ENCODE peak calls at places on chromosome X, in five cellular contexts. One of them, this sample, is unnamed.

GRCh38 chrX:48960291-48960690 is 2.9 kb upstream of the OTUD5 start:
- DNase-seq in caudate nucleus: no peak
- DNase-seq in epithelial cell of prostate: no peak
- DNase-seq in left ventricle myocardium inferior: no peak
- DNase-seq in fibroblast of lung: no peak
- DNase-seq in this sample: no peak

GRCh38 chrX:96715412-96715940 is 30.8 kb downstream of the DIAPH2 start:
- DNase-seq in caudate nucleus: no peak
- DNase-seq in epithelial cell of prostate: no peak
- DNase-seq in left ventricle myocardium inferior: no peak
- DNase-seq in fibroblast of lung: peak
- DNase-seq in this sample: no peak

GRCh38 chrX:151697537-151697936 is 2.3 kb downstream of the PRRG3 start:
- DNase-seq in caudate nucleus: no peak
- DNase-seq in epithelial cell of prostate: no peak
- DNase-seq in left ventricle myocardium inferior: no peak
- DNase-seq in fibroblast of lung: no peak
- DNase-seq in this sample: no peak

GRCh38 chrX:28697732-28698131 is 110.5 kb downstream of the IL1RAPL1 start:
- DNase-seq in caudate nucleus: no peak
- DNase-seq in epithelial cell of prostate: no peak
- DNase-seq in left ventricle myocardium inferior: no peak
- DNase-seq in fibroblast of lung: no peak
- DNase-seq in this sample: no peak

GRCh38 chrX:43707812-43708548 is 51.9 kb downstream of the MAOA start:
- DNase-seq in caudate nucleus: no peak
- DNase-seq in epithelial cell of prostate: no peak
- DNase-seq in left ventricle myocardium inferior: peak
- DNase-seq in fibroblast of lung: peak
- DNase-seq in this sample: peak

GRCh38 chrX:108313662-108314061 is 124.6 kb downstream of the COL4A6 start:
- DNase-seq in caudate nucleus: no peak
- DNase-seq in epithelial cell of prostate: no peak
- DNase-seq in left ventricle myocardium inferior: no peak
- DNase-seq in fibroblast of lung: no peak
- DNase-seq in this sample: no peak

GRCh38 chrX:118865231-118865630 is 41.6 kb downstream of the ZCCHC12 start:
- DNase-seq in caudate nucleus: no peak
- DNase-seq in epithelial cell of prostate: no peak
- DNase-seq in left ventricle myocardium inferior: no peak
- DNase-seq in fibroblast of lung: no peak
- DNase-seq in this sample: no peak

GRCh38 chrX:84046403-84046984 is 141.5 kb downstream of the RPS6KA6 start:
- DNase-seq in caudate nucleus: no peak
- DNase-seq in epithelial cell of prostate: peak
- DNase-seq in left ventricle myocardium inferior: no peak
- DNase-seq in fibroblast of lung: peak
- DNase-seq in this sample: no peak

GRCh38 chrX:65987856-65988255 is 52.0 kb downstream of the VSIG4 start:
- DNase-seq in caudate nucleus: no peak
- DNase-seq in epithelial cell of prostate: no peak
- DNase-seq in left ventricle myocardium inferior: no peak
- DNase-seq in fibroblast of lung: no peak
- DNase-seq in this sample: no peak

DNA sequence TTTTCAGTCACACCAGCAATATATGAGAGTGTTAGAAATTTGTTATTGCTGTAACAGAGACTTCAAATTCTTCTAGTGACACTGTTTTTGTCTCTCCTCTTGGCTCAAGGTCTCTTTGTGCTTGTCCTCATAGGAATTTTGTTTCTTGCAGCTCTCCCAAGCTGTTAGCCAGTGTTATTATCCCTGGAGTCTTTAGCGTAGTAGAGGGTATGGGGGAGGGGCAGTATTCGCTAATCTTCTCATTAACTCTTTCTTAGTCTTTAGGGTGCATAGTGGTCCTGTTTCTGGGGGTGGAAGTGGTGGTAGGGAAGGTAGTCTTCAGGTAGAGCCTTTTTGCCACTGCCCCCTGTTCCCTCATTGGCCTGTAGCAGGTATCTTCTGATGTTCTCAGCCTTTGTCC is 79.4 kb downstream of the JADE3 start:
- DNase-seq in caudate nucleus: no peak
- DNase-seq in epithelial cell of prostate: no peak
- DNase-seq in left ventricle myocardium inferior: no peak
- DNase-seq in fibroblast of lung: no peak
- DNase-seq in this sample: no peak
- H3K27ac ChIP-seq in caudate nucleus: no peak
- H3K27ac ChIP-seq in epithelial cell of prostate: no peak
- H3K27ac ChIP-seq in left ventricle myocardium inferior: no peak
- H3K27ac ChIP-seq in fibroblast of lung: no peak
- H3K27ac ChIP-seq in this sample: no peak

DNA sequence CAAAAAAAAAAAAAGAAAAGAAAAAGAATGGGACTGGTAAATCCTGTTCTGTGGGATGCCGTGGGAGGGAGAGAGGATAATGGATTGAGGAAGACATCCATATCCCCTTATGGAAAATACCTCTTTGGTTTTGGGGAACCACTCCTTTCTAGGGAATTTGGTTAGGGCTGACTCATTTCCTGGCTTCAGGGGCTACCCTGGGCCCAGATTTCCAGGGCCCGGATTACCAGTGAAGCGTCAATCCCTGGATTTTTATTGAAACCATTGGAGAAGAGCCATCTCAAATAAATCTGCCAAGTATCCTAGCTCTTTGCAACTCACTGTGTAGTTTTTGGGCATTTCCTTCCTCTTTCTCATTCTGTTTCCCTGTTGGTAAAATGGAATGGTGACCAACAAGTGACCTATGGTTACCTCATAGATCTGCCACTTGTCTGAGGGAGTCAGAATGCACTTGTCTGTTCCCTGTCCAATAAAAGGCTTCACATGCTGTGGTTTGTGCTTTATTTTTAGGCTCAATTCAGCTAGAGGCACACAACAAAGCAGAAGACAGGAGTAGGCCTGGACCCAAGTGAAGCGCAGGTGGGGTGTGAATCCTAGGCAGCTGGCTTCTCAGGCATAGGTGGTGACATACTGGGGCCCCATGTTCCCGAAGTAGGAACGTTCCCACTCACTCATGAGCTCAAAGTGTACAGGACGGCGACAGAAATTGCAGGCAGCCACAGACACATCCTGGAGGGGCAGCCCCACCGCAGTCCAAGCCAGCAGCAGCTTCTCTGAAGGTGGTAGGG is 8.6 kb downstream of the APEX2 start:
- DNase-seq in caudate nucleus: no peak
- DNase-seq in epithelial cell of prostate: no peak
- DNase-seq in left ventricle myocardium inferior: peak
- DNase-seq in fibroblast of lung: no peak
- DNase-seq in this sample: peak
- H3K27ac ChIP-seq in caudate nucleus: no peak
- H3K27ac ChIP-seq in epithelial cell of prostate: peak
- H3K27ac ChIP-seq in left ventricle myocardium inferior: peak
- H3K27ac ChIP-seq in fibroblast of lung: no peak
- H3K27ac ChIP-seq in this sample: peak

GRCh38 chrX:10164879-10165278 is 8.1 kb downstream of the CLCN4 start:
- DNase-seq in caudate nucleus: no peak
- DNase-seq in epithelial cell of prostate: no peak
- DNase-seq in left ventricle myocardium inferior: no peak
- DNase-seq in fibroblast of lung: no peak
- DNase-seq in this sample: no peak

GRCh38 chrX:10160221-10160620 is 3.4 kb downstream of the CLCN4 start:
- DNase-seq in caudate nucleus: peak
- DNase-seq in epithelial cell of prostate: no peak
- DNase-seq in left ventricle myocardium inferior: no peak
- DNase-seq in fibroblast of lung: no peak
- DNase-seq in this sample: no peak

GRCh38 chrX:10165580-10166247 is 8.9 kb downstream of the CLCN4 start:
- DNase-seq in caudate nucleus: no peak
- DNase-seq in epithelial cell of prostate: no peak
- DNase-seq in left ventricle myocardium inferior: no peak
- DNase-seq in fibroblast of lung: no peak
- DNase-seq in this sample: no peak

GRCh38 chrX:10166248-10166716 is 9.5 kb downstream of the CLCN4 start:
- DNase-seq in caudate nucleus: no peak
- DNase-seq in epithelial cell of prostate: no peak
- DNase-seq in left ventricle myocardium inferior: no peak
- DNase-seq in fibroblast of lung: no peak
- DNase-seq in this sample: no peak

GRCh38 chrX:10163031-10163430 is 6.3 kb downstream of the CLCN4 start:
- DNase-seq in caudate nucleus: no peak
- DNase-seq in epithelial cell of prostate: no peak
- DNase-seq in left ventricle myocardium inferior: no peak
- DNase-seq in fibroblast of lung: no peak
- DNase-seq in this sample: no peak
- H3K27ac ChIP-seq in caudate nucleus: no peak
- H3K27ac ChIP-seq in epithelial cell of prostate: no peak
- H3K27ac ChIP-seq in left ventricle myocardium inferior: no peak
- H3K27ac ChIP-seq in fibroblast of lung: no peak
- H3K27ac ChIP-seq in this sample: no peak

GRCh38 chrX:15301924-15302323 is 13.5 kb downstream of the ASB11 start:
- DNase-seq in caudate nucleus: no peak
- DNase-seq in epithelial cell of prostate: peak
- DNase-seq in left ventricle myocardium inferior: peak
- DNase-seq in fibroblast of lung: peak
- DNase-seq in this sample: peak
- H3K27ac ChIP-seq in caudate nucleus: no peak
- H3K27ac ChIP-seq in epithelial cell of prostate: no peak
- H3K27ac ChIP-seq in left ventricle myocardium inferior: peak
- H3K27ac ChIP-seq in fibroblast of lung: no peak
- H3K27ac ChIP-seq in this sample: peak

GRCh38 chrX:18422886-18423285 is 2.5 kb upstream of the CDKL5 start:
- DNase-seq in caudate nucleus: no peak
- DNase-seq in epithelial cell of prostate: no peak
- DNase-seq in left ventricle myocardium inferior: no peak
- DNase-seq in fibroblast of lung: peak
- DNase-seq in this sample: no peak

GRCh38 chrX:18424482-18425198 is 768 bp upstream of the CDKL5 start:
- DNase-seq in caudate nucleus: peak
- DNase-seq in epithelial cell of prostate: no peak
- DNase-seq in left ventricle myocardium inferior: no peak
- DNase-seq in fibroblast of lung: peak
- DNase-seq in this sample: peak

GRCh38 chrX:18426004-18426320 is 554 bp downstream of the CDKL5 start:
- DNase-seq in caudate nucleus: no peak
- DNase-seq in epithelial cell of prostate: no peak
- DNase-seq in left ventricle myocardium inferior: no peak
- DNase-seq in fibroblast of lung: no peak
- DNase-seq in this sample: no peak

GRCh38 chrX:18428006-18428405 is 2.6 kb downstream of the CDKL5 start:
- DNase-seq in caudate nucleus: no peak
- DNase-seq in epithelial cell of prostate: no peak
- DNase-seq in left ventricle myocardium inferior: no peak
- DNase-seq in fibroblast of lung: no peak
- DNase-seq in this sample: no peak

DNA sequence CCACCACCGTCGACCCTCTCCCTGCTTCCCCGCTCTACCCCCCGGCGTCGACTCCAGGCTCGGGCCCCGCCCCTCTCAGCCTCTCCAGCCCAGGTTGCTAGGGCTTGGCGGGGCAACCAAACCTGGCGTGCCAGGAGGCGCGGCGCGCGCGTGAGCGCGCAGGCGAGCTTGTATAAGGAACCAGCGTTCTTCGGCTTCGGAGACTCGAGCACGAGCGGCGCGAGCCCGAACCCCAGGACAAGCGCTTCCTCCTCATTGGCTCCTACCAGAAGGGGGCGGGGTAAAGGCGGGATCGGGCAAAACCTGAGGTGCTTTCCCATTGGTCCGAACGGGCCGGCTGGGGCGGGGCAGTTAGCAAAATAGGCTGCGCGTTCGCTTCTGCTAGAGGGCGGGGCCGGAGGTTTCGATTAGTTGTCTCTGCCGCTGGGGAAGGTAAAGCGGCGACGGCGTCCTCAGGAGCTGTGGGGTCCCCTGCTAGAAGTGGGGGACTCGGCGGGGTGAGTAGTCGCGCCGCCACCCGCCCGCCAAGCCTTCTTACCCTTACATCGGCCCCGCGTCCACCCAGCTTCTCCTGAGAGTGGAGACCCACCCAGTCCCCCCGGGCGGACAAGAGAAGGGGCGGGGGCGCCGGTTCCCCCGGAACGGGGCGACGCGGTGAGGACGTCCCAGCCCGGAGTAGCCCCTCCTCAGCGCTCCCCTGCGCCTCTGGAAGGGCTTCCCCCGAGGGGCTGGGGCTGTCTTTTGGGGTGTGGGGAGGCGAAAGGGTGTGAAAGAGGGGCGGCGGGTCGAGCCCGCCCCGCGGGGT is at the start of gene CDKL5:
- DNase-seq in caudate nucleus: peak
- DNase-seq in epithelial cell of prostate: peak
- DNase-seq in left ventricle myocardium inferior: peak
- DNase-seq in fibroblast of lung: peak
- DNase-seq in this sample: peak
- H3K27ac ChIP-seq in caudate nucleus: peak
- H3K27ac ChIP-seq in epithelial cell of prostate: peak
- H3K27ac ChIP-seq in left ventricle myocardium inferior: peak
- H3K27ac ChIP-seq in fibroblast of lung: peak
- H3K27ac ChIP-seq in this sample: peak

DNA sequence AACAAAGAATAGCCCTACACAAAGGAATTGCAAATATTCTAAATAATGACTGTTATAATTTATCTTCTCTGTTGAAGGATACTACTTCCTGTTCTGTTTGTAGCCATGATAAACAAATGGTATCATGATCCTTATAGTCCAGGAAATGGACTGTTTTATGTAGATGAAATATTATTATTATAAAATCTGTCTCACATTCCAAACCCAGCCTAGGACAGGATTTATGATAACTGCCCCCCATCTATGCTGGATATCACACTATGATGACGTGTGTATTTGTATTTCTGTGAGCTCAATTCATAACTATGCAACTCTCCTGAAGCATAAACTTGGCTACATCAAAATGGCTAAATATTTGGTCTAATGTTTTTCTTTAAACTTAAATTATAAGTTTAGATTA is 21.3 kb downstream of the DMD start:
- DNase-seq in caudate nucleus: no peak
- DNase-seq in epithelial cell of prostate: no peak
- DNase-seq in left ventricle myocardium inferior: no peak
- DNase-seq in fibroblast of lung: peak
- DNase-seq in this sample: no peak
- H3K27ac ChIP-seq in caudate nucleus: no peak
- H3K27ac ChIP-seq in epithelial cell of prostate: no peak
- H3K27ac ChIP-seq in left ventricle myocardium inferior: no peak
- H3K27ac ChIP-seq in fibroblast of lung: no peak
- H3K27ac ChIP-seq in this sample: no peak

DNA sequence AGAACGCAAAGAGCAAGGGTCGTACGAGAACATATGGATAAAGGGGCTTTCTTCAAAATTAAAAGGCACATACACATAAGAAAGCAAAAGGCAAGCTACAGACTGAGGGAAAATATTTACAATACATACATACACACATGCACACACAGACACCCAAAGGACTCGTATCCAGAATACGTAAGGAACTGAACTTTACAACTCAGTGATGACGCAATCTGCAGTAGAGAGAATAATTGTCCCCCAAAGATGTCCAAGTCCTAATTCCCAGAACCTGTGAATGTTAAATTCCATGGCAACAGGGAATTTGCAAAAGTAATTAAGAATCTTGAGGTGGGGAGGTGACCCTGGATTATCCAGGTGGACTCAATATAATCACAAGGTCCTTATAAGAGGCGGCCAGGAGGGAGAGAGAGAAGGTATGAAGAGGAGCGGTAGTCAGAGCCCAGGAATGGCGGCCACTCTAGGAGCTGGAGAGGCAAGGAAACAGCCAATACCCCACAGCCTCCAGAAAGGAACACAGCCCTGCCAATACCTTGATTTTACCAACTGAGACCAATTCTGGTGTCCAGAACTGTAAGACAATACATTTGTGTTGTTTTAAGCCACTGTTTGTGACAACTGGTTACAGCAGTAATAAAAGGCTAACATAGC is 27.5 kb upstream of the STS start:
- DNase-seq in caudate nucleus: no peak
- DNase-seq in epithelial cell of prostate: no peak
- DNase-seq in left ventricle myocardium inferior: no peak
- DNase-seq in fibroblast of lung: no peak
- DNase-seq in this sample: no peak
- H3K27ac ChIP-seq in caudate nucleus: no peak
- H3K27ac ChIP-seq in epithelial cell of prostate: peak
- H3K27ac ChIP-seq in left ventricle myocardium inferior: peak
- H3K27ac ChIP-seq in fibroblast of lung: no peak
- H3K27ac ChIP-seq in this sample: no peak